ENCODE peak calls at places on chromosome 20, in four cellular contexts. One of them, this sample, is unnamed.
A peak's percentile ranks its signal among the peaks of the same experiment; 100 is the strongest.

GRCh38 chr20:6055161-6055783 is 1.4 kb upstream of the LRRN4 start:
- DNase-seq in NCI-H748 treated with DMSO at 0.1 percent for 48 hours: no peak
- DNase-seq in naive thymus-derived CD8-positive, alpha-beta T cell: no peak
- DNase-seq in AG20443: no peak
- DNase-seq in this sample: no peak

GRCh38 chr20:36538026-36538764 is 3.1 kb upstream of the MYL9 start:
- DNase-seq in AG20443: no peak
- DNase-seq in naive thymus-derived CD8-positive, alpha-beta T cell: no peak
- DNase-seq in NCI-H748 treated with DMSO at 0.1 percent for 48 hours: no peak
- DNase-seq in this sample: no peak

GRCh38 chr20:18428490-18429173 is 38.2 kb downstream of the DZANK1 start:
- DNase-seq in NCI-H748 treated with DMSO at 0.1 percent for 48 hours: no peak
- DNase-seq in naive thymus-derived CD8-positive, alpha-beta T cell: no peak
- DNase-seq in AG20443: no peak
- DNase-seq in this sample: no peak

GRCh38 chr20:48928832-48929725 is 7.6 kb downstream of the ARFGEF2 start:
- DNase-seq in NCI-H748 treated with DMSO at 0.1 percent for 48 hours: no peak
- DNase-seq in AG20443: peak; percentile 70
- DNase-seq in naive thymus-derived CD8-positive, alpha-beta T cell: no peak
- DNase-seq in this sample: no peak

GRCh38 chr20:47493954-47494293 is 7.8 kb upstream of the NCOA3 start:
- DNase-seq in AG20443: no peak
- DNase-seq in naive thymus-derived CD8-positive, alpha-beta T cell: no peak
- DNase-seq in NCI-H748 treated with DMSO at 0.1 percent for 48 hours: peak; percentile 43
- DNase-seq in this sample: no peak

GRCh38 chr20:35013421-35014411 is 58.0 kb downstream of the MYH7B start:
- DNase-seq in AG20443: no peak
- DNase-seq in naive thymus-derived CD8-positive, alpha-beta T cell: no peak
- DNase-seq in NCI-H748 treated with DMSO at 0.1 percent for 48 hours: no peak
- DNase-seq in this sample: no peak

GRCh38 chr20:41692479-41693135 is 74.4 kb upstream of the CHD6 start:
- DNase-seq in naive thymus-derived CD8-positive, alpha-beta T cell: no peak
- DNase-seq in NCI-H748 treated with DMSO at 0.1 percent for 48 hours: no peak
- DNase-seq in AG20443: peak; percentile 63
- DNase-seq in this sample: peak; percentile 90

GRCh38 chr20:62267543-62267942 is 29.2 kb downstream of the OSBPL2 start:
- DNase-seq in AG20443: no peak
- DNase-seq in naive thymus-derived CD8-positive, alpha-beta T cell: no peak
- DNase-seq in NCI-H748 treated with DMSO at 0.1 percent for 48 hours: no peak
- DNase-seq in this sample: no peak

GRCh38 chr20:37917436-37917835 is 14.5 kb downstream of the VSTM2L start:
- DNase-seq in AG20443: no peak
- DNase-seq in naive thymus-derived CD8-positive, alpha-beta T cell: no peak
- DNase-seq in NCI-H748 treated with DMSO at 0.1 percent for 48 hours: no peak
- DNase-seq in this sample: no peak

GRCh38 chr20:59820204-59821041 is 113.0 kb downstream of the SYCP2 start:
- DNase-seq in AG20443: peak; percentile 54
- DNase-seq in NCI-H748 treated with DMSO at 0.1 percent for 48 hours: peak; percentile 61
- DNase-seq in naive thymus-derived CD8-positive, alpha-beta T cell: no peak
- DNase-seq in this sample: no peak

GRCh38 chr20:25525857-25526256 is 59.5 kb downstream of the NINL start:
- DNase-seq in AG20443: peak; percentile 97
- DNase-seq in NCI-H748 treated with DMSO at 0.1 percent for 48 hours: no peak
- DNase-seq in naive thymus-derived CD8-positive, alpha-beta T cell: no peak
- DNase-seq in this sample: no peak

GRCh38 chr20:24678351-24679106 is 209.1 kb downstream of the SYNDIG1 start:
- DNase-seq in NCI-H748 treated with DMSO at 0.1 percent for 48 hours: no peak
- DNase-seq in AG20443: no peak
- DNase-seq in naive thymus-derived CD8-positive, alpha-beta T cell: no peak
- DNase-seq in this sample: no peak

GRCh38 chr20:57529810-57530209 is 4.9 kb upstream of the CTCFL start:
- DNase-seq in AG20443: no peak
- DNase-seq in naive thymus-derived CD8-positive, alpha-beta T cell: no peak
- DNase-seq in NCI-H748 treated with DMSO at 0.1 percent for 48 hours: no peak
- DNase-seq in this sample: no peak

GRCh38 chr20:24682496-24683090 is 213.2 kb downstream of the SYNDIG1 start:
- DNase-seq in naive thymus-derived CD8-positive, alpha-beta T cell: no peak
- DNase-seq in NCI-H748 treated with DMSO at 0.1 percent for 48 hours: no peak
- DNase-seq in AG20443: no peak
- DNase-seq in this sample: no peak

GRCh38 chr20:23139524-23139923 is 53.4 kb upstream of the CD93 start:
- DNase-seq in AG20443: no peak
- DNase-seq in NCI-H748 treated with DMSO at 0.1 percent for 48 hours: peak; percentile 85
- DNase-seq in naive thymus-derived CD8-positive, alpha-beta T cell: no peak
- DNase-seq in this sample: no peak

GRCh38 chr20:25148181-25148981 is 47.1 kb upstream of the ENTPD6 start:
- DNase-seq in naive thymus-derived CD8-positive, alpha-beta T cell: peak; percentile 82
- DNase-seq in NCI-H748 treated with DMSO at 0.1 percent for 48 hours: no peak
- DNase-seq in AG20443: peak; percentile 75
- DNase-seq in this sample: no peak

GRCh38 chr20:53708129-53708968 is 114.7 kb upstream of the ZNF217 start:
- DNase-seq in AG20443: peak; percentile 40
- DNase-seq in naive thymus-derived CD8-positive, alpha-beta T cell: peak; percentile 39
- DNase-seq in NCI-H748 treated with DMSO at 0.1 percent for 48 hours: no peak
- DNase-seq in this sample: no peak

GRCh38 chr20:43583982-43584432 is 6.7 kb upstream of the IFT52 start:
- DNase-seq in AG20443: peak; percentile 92
- DNase-seq in naive thymus-derived CD8-positive, alpha-beta T cell: no peak
- DNase-seq in NCI-H748 treated with DMSO at 0.1 percent for 48 hours: no peak
- DNase-seq in this sample: no peak

GRCh38 chr20:2559641-2560040 is 23.3 kb downstream of the TMC2 start:
- DNase-seq in AG20443: no peak
- DNase-seq in NCI-H748 treated with DMSO at 0.1 percent for 48 hours: peak; percentile 36
- DNase-seq in naive thymus-derived CD8-positive, alpha-beta T cell: no peak
- DNase-seq in this sample: no peak

GRCh38 chr20:44780226-44780625 is 30.1 kb downstream of the RIMS4 start:
- DNase-seq in AG20443: peak; percentile 79
- DNase-seq in NCI-H748 treated with DMSO at 0.1 percent for 48 hours: no peak
- DNase-seq in naive thymus-derived CD8-positive, alpha-beta T cell: peak; percentile 39
- DNase-seq in this sample: no peak

GRCh38 chr20:25013478-25014380 is 21.2 kb upstream of the APMAP start:
- DNase-seq in NCI-H748 treated with DMSO at 0.1 percent for 48 hours: no peak
- DNase-seq in naive thymus-derived CD8-positive, alpha-beta T cell: no peak
- DNase-seq in AG20443: no peak
- DNase-seq in this sample: no peak

GRCh38 chr20:62160876-62161275 is 17.3 kb downstream of the SS18L1 start:
- DNase-seq in naive thymus-derived CD8-positive, alpha-beta T cell: no peak
- DNase-seq in AG20443: no peak
- DNase-seq in NCI-H748 treated with DMSO at 0.1 percent for 48 hours: no peak
- DNase-seq in this sample: no peak

GRCh38 chr20:18750735-18751134 is 62.8 kb upstream of the SCP2D1 start:
- DNase-seq in AG20443: no peak
- DNase-seq in NCI-H748 treated with DMSO at 0.1 percent for 48 hours: peak; percentile 54
- DNase-seq in naive thymus-derived CD8-positive, alpha-beta T cell: no peak
- DNase-seq in this sample: peak; percentile 73

GRCh38 chr20:34210271-34210670 is 31.0 kb upstream of the ASIP start:
- DNase-seq in NCI-H748 treated with DMSO at 0.1 percent for 48 hours: no peak
- DNase-seq in naive thymus-derived CD8-positive, alpha-beta T cell: no peak
- DNase-seq in AG20443: no peak
- DNase-seq in this sample: no peak

GRCh38 chr20:49567421-49568256 is at the start of gene PTGIS:
- DNase-seq in naive thymus-derived CD8-positive, alpha-beta T cell: no peak
- DNase-seq in NCI-H748 treated with DMSO at 0.1 percent for 48 hours: no peak
- DNase-seq in AG20443: peak; percentile 64
- DNase-seq in this sample: peak; percentile 5

GRCh38 chr20:24751551-24751950 is 197.5 kb upstream of the CST7 start:
- DNase-seq in AG20443: no peak
- DNase-seq in naive thymus-derived CD8-positive, alpha-beta T cell: no peak
- DNase-seq in NCI-H748 treated with DMSO at 0.1 percent for 48 hours: no peak
- DNase-seq in this sample: no peak

GRCh38 chr20:50691585-50692552 is 527 bp upstream of the RIPOR3 start:
- DNase-seq in naive thymus-derived CD8-positive, alpha-beta T cell: no peak
- DNase-seq in NCI-H748 treated with DMSO at 0.1 percent for 48 hours: no peak
- DNase-seq in AG20443: peak; percentile 55
- DNase-seq in this sample: no peak

GRCh38 chr20:58131581-58132142 is 96.8 kb downstream of the ANKRD60 start:
- DNase-seq in AG20443: peak; percentile 63
- DNase-seq in naive thymus-derived CD8-positive, alpha-beta T cell: no peak
- DNase-seq in NCI-H748 treated with DMSO at 0.1 percent for 48 hours: peak; percentile 32
- DNase-seq in this sample: no peak

GRCh38 chr20:62861732-62862336 is at the start of gene TCFL5:
- DNase-seq in naive thymus-derived CD8-positive, alpha-beta T cell: peak; percentile 93
- DNase-seq in AG20443: peak; percentile 99
- DNase-seq in NCI-H748 treated with DMSO at 0.1 percent for 48 hours: peak; percentile 37
- DNase-seq in this sample: peak; percentile 83

GRCh38 chr20:4383966-4384365 is 337.7 kb upstream of the PRND start:
- DNase-seq in naive thymus-derived CD8-positive, alpha-beta T cell: no peak
- DNase-seq in NCI-H748 treated with DMSO at 0.1 percent for 48 hours: no peak
- DNase-seq in AG20443: no peak
- DNase-seq in this sample: no peak

GRCh38 chr20:5969348-5969935 is 19.0 kb downstream of the MCM8 start:
- DNase-seq in AG20443: no peak
- DNase-seq in naive thymus-derived CD8-positive, alpha-beta T cell: no peak
- DNase-seq in NCI-H748 treated with DMSO at 0.1 percent for 48 hours: no peak
- DNase-seq in this sample: no peak

GRCh38 chr20:31760457-31761240 is 21.6 kb downstream of the TPX2 start:
- DNase-seq in AG20443: no peak
- DNase-seq in NCI-H748 treated with DMSO at 0.1 percent for 48 hours: no peak
- DNase-seq in naive thymus-derived CD8-positive, alpha-beta T cell: no peak
- DNase-seq in this sample: peak; percentile 30

GRCh38 chr20:62523473-62524203 is 47.8 kb upstream of the GATA5 start:
- DNase-seq in NCI-H748 treated with DMSO at 0.1 percent for 48 hours: no peak
- DNase-seq in naive thymus-derived CD8-positive, alpha-beta T cell: peak; percentile 58
- DNase-seq in AG20443: peak; percentile 51
- DNase-seq in this sample: no peak

GRCh38 chr20:10461495-10461894 is 26.4 kb downstream of the SLX4IP start:
- DNase-seq in AG20443: no peak
- DNase-seq in naive thymus-derived CD8-positive, alpha-beta T cell: no peak
- DNase-seq in NCI-H748 treated with DMSO at 0.1 percent for 48 hours: no peak
- DNase-seq in this sample: no peak

GRCh38 chr20:58202039-58202438 is 26.4 kb downstream of the ANKRD60 start:
- DNase-seq in NCI-H748 treated with DMSO at 0.1 percent for 48 hours: no peak
- DNase-seq in AG20443: no peak
- DNase-seq in naive thymus-derived CD8-positive, alpha-beta T cell: no peak
- DNase-seq in this sample: no peak

GRCh38 chr20:54114109-54114508 is 43.7 kb upstream of the BCAS1 start:
- DNase-seq in AG20443: no peak
- DNase-seq in naive thymus-derived CD8-positive, alpha-beta T cell: no peak
- DNase-seq in NCI-H748 treated with DMSO at 0.1 percent for 48 hours: no peak
- DNase-seq in this sample: no peak

GRCh38 chr20:24411003-24411402 is 58.4 kb upstream of the SYNDIG1 start:
- DNase-seq in naive thymus-derived CD8-positive, alpha-beta T cell: no peak
- DNase-seq in AG20443: no peak
- DNase-seq in NCI-H748 treated with DMSO at 0.1 percent for 48 hours: no peak
- DNase-seq in this sample: no peak

GRCh38 chr20:3889489-3890409 is 562 bp downstream of the PANK2 start:
- DNase-seq in AG20443: peak; percentile 45
- DNase-seq in naive thymus-derived CD8-positive, alpha-beta T cell: peak; percentile 12
- DNase-seq in NCI-H748 treated with DMSO at 0.1 percent for 48 hours: peak; percentile 34
- DNase-seq in this sample: peak; percentile 26

GRCh38 chr20:32535953-32536823 is 48.9 kb downstream of the NOL4L start:
- DNase-seq in naive thymus-derived CD8-positive, alpha-beta T cell: peak; percentile 79
- DNase-seq in NCI-H748 treated with DMSO at 0.1 percent for 48 hours: peak; percentile 96
- DNase-seq in AG20443: peak; percentile 75
- DNase-seq in this sample: peak; percentile 91

This sample was measured in NCI-H2227 treated with DMSO at 0.1 percent for 48 hours.